ENCODE peak calls at places on chromosomes 2 and 18, in ten cellular contexts. L is GM23248, K is transverse colon, T is endothelial cell of umbilical vein, X is uterus, S is right cardiac atrium, A is kidney, N is NT2/D1, I is Panc1, C is cardiac muscle cell. G is an unnamed sample. For H3K4me1, the result is how much of the 10 kb centered on the place peaks cover.

GRCh38 chr2:71938659-71939587 is 208.7 kb downstream of the CYP26B1 start:
- DNase-seq in I (no peak), X (no peak), L (no peak), T (no peak), K (peak), S (no peak), A (no peak), N (no peak), C (no peak), G (no peak)

GRCh38 chr18:36662000-36662399 is 166.8 kb downstream of the TPGS2 start:
- DNase-seq in N (peak), L (peak), X (no peak), A (no peak), K (peak), C (no peak), I (no peak), S (no peak), T (no peak), G (no peak)

GRCh38 chr2:177929662-177930522 is 142.7 kb downstream of the PDE11A start:
- DNase-seq in X (no peak), L (no peak), I (no peak), N (no peak), C (no peak), K (no peak), A (no peak), S (no peak), T (no peak), G (no peak)

GRCh38 chr2:74860079-74860478 is 26.2 kb downstream of the HK2 start:
- DNase-seq in T (no peak), K (no peak), A (no peak), I (no peak), S (no peak), L (no peak), C (no peak), X (no peak), N (no peak), G (no peak)

GRCh38 chr2:44459754-44460153 is 98.0 kb downstream of the CAMKMT start:
- DNase-seq in I (no peak), L (no peak), A (no peak), T (no peak), K (no peak), X (no peak), N (no peak), C (peak), S (no peak), G (no peak)

GRCh38 chr2:52368141-52368540 is 1336.2 kb upstream of the NRXN1 start:
- DNase-seq in L (no peak), S (no peak), A (no peak), N (no peak), C (no peak), K (no peak), T (no peak), I (no peak), X (no peak), G (no peak)

GRCh38 chr2:217933326-217933993 is 69.3 kb downstream of the TNS1 start:
- DNase-seq in K (no peak), L (no peak), C (no peak), I (no peak), A (peak), S (peak), N (no peak), X (no peak), T (no peak), G (no peak)

GRCh38 chr2:229342376-229342775 is 71.3 kb upstream of the PID1 start:
- DNase-seq in I (peak), L (peak), C (peak), K (peak), A (no peak), T (no peak), N (peak), S (no peak), X (peak), G (peak)

GRCh38 chr2:138035597-138036217 is 71.4 kb downstream of the HNMT start:
- DNase-seq in C (no peak), T (no peak), K (no peak), X (no peak), N (no peak), A (no peak), S (no peak), L (peak), I (no peak), G (no peak)

GRCh38 chr2:241550616-241551580 is 7.6 kb upstream of the BOK start:
- DNase-seq in T (no peak), A (no peak), X (no peak), S (no peak), C (no peak), K (no peak), N (no peak), I (no peak), L (no peak), G (no peak)

GRCh38 chr2:18611184-18611583 is 21.8 kb upstream of the NT5C1B start:
- DNase-seq in X (no peak), L (no peak), K (no peak), C (no peak), T (no peak), N (no peak), I (no peak), A (no peak), S (no peak), G (no peak)

GRCh38 chr2:201532686-201533304 is 81.3 kb downstream of the STRADB start:
- DNase-seq in T (no peak), X (no peak), A (no peak), K (no peak), L (peak), C (no peak), N (no peak), I (no peak), S (no peak), G (peak)

GRCh38 chr2:100239513-100240210 is 82.6 kb downstream of the LONRF2 start:
- DNase-seq in T (no peak), K (no peak), A (no peak), I (no peak), L (no peak), C (no peak), X (no peak), S (no peak), N (no peak), G (no peak)

GRCh38 chr18:30177056-30177455 is 865.5 kb downstream of the DSC3 start:
- DNase-seq in T (no peak), L (peak), C (no peak), I (no peak), A (no peak), S (no peak), N (no peak), K (no peak), X (no peak), G (peak)

GRCh38 chr2:102074167-102074778 is 68.3 kb upstream of the IL1R1 start:
- DNase-seq in I (no peak), K (no peak), X (no peak), S (no peak), T (no peak), A (no peak), L (no peak), N (no peak), C (no peak), G (no peak)

GRCh38 chr2:233265899-233266431 is 14.5 kb downstream of the ATG16L1 start:
- DNase-seq in L (no peak), K (no peak), T (no peak), I (no peak), A (no peak), N (no peak), X (no peak), C (no peak), S (no peak), G (no peak)

GRCh38 chr2:62407401-62407800 is 98.6 kb downstream of the TMEM17 start:
- DNase-seq in N (no peak), C (no peak), S (no peak), A (no peak), I (no peak), K (no peak), X (no peak), T (no peak), L (no peak), G (no peak)

GRCh38 chr18:10559566-10560456 is 34.0 kb downstream of the NAPG start:
- DNase-seq in T (peak), I (no peak), S (no peak), C (no peak), L (peak), X (no peak), K (no peak), N (no peak), A (no peak), G (no peak)

GRCh38 chr2:46653539-46653938 is 174.2 kb downstream of the TMEM247 start:
- DNase-seq in I (no peak), A (no peak), K (no peak), N (no peak), S (no peak), T (no peak), C (no peak), X (no peak), L (peak), G (no peak)

GRCh38 chr2:239814917-239815637 is 210.1 kb downstream of the NDUFA10 start:
- DNase-seq in C (no peak), T (no peak), I (no peak), L (peak), N (no peak), S (peak), K (peak), A (peak), X (peak), G (no peak)

DNA sequence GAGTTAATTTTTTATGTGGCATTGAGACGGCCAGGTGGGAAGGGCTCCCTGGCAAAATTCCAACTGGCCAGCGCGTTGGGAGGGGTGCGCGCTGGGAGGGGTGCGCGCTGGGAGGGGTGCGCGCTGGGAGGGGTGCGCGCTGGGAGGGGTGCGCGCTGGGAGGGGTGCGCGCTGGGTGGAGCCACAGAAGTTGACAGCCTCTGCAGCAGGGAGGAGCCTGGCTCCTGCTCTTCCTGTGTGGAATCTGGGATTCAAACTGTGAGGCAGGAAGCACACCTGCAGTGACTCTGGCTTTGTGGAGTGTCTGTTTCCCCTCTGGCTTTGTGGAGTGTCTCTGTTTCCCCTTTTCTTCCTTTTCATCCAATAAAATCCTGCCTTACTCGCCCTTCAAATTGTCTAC is 147.9 kb upstream of the CBLN2 start:
- DNase-seq in X (no peak), I (no peak), T (no peak), S (no peak), A (no peak), N (no peak), C (peak), L (no peak), K (peak), G (no peak)
- H3K4me3 ChIP-seq in X (no peak), I (no peak), T (no peak), S (no peak), A (peak), N (no peak), C (peak), L (no peak), K (no peak), G (no peak)

DNA sequence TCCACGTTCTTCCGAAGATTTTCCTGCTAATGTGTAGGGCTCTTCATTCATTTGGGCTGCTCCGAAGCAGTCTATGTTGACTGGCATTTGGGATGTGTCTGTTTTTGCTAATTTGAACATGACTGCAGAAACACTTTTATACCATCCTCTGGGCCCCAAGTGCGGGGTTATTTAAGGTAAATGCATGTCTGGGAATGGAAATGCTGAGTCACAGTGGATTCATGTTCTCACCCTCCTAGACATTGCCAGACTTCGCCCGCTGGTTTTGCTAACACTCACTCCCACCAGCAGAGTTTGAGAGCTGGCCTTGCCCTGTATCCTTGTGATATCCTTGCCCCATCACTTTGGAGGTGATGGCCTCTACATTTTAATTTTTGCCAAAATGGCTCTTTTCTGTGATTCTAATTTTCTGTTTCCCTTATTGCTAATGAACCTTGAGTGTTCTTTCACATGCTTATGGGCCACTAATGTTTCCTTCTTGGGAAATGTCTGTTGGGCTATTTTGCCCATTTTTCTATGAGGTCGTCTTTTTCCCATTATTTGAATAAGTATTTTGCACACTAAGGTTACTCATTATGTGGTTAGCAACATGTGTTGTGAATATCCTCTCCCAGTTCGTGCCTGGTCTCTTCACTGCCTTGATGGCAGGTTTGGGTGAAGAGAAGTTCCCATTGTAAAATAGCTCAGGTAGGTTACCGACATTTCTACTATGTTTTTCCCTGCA is 204.1 kb downstream of the GLI2 start:
- DNase-seq in L (peak), T (no peak), X (no peak), A (no peak), S (no peak), C (peak), I (no peak), N (no peak), K (no peak), G (peak)
- H3K4me1 ChIP-seq in L (half or more), T (under half), X (under half), A (under half), S (under half), C (half or more), I (under half), N (under half), K (under half), G (under half)

DNA sequence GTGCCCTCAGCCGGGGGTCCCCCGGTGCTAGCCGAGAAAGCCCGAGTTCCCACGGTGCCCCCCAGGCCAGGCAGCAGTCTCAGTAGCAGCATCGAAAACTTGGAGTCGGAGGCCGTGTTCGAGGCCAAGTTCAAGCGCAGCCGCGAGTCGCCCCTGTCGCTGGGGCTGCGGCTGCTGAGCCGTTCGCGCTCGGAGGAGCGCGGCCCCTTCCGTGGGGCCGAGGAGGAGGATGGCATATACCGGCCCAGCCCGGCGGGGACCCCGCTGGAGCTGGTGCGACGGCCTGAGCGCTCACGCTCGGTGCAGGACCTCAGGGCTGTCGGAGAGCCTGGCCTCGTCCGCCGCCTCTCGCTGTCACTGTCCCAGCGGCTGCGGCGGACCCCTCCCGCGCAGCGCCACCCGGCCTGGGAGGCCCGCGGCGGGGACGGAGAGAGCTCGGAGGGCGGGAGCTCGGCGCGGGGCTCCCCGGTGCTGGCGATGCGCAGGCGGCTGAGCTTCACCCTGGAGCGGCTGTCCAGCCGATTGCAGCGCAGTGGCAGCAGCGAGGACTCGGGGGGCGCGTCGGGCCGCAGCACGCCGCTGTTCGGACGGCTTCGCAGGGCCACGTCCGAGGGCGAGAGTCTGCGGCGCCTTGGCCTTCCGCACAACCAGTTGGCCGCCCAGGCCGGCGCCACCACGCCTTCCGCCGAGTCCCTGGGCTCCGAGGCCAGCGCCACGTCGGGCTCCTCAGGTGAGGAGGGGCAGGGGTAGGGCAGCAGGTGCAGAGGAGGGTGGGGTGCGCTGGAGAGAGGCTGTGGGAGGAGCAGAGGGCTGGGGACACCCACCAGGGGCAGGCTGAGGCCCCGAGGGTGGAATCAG is 14.1 kb upstream of the GMPPA start:
- DNase-seq in T (no peak), K (no peak), X (no peak), L (peak), I (no peak), S (no peak), C (peak), A (no peak), N (no peak), G (no peak)
- H3K4me3 ChIP-seq in T (no peak), K (no peak), X (no peak), L (peak), I (peak), S (peak), C (no peak), A (no peak), N (peak), G (no peak)

GRCh38 chr18:76457475-76457874 is 37.6 kb downstream of the ZNF516 start:
- DNase-seq in A (no peak), C (no peak), T (no peak), X (no peak), K (no peak), N (no peak), I (no peak), S (no peak), L (no peak), G (no peak)
- H3K4me1 ChIP-seq in A (under half), C (half or more), T (under half), X (under half), K (under half), N (under half), I (under half), S (under half), L (under half), G (under half)

GRCh38 chr2:158191569-158191968 is 89.9 kb downstream of the UPP2 start:
- DNase-seq in K (no peak), S (no peak), T (no peak), C (no peak), N (no peak), X (no peak), I (no peak), L (no peak), A (no peak), G (no peak)
- H3K4me3 ChIP-seq in K (no peak), S (peak), T (no peak), C (no peak), N (no peak), X (peak), I (no peak), L (peak), A (peak), G (no peak)

DNA sequence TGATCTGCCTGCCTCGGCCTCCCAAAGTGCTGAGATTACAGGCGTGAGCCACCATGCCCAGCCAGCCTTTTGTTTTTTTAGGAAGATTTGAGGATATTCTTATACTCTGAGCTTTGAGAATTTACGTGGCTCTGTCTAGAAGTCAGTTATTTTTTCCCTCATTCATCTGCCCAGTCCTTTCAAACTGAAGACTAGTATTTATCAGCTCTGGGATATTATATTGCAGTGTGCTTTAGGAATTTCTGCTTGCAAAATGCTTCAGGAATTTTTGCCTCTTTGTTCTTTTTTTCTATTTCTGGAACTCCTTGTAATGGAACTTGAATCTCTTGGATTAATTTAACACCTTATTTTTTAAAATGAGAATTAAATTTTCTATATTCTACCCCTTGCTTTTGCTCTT is 22.6 kb downstream of the ACSL3 start:
- DNase-seq in S (no peak), K (no peak), C (no peak), T (no peak), L (no peak), I (no peak), A (no peak), X (no peak), N (no peak), G (no peak)
- H3K4me1 ChIP-seq in S (under half), K (under half), C (under half), T (under half), L (under half), I (under half), A (under half), X (under half), N (under half), G (half or more)